ENCODE peak calls at places on chromosomes 6 and 20, in six cellular contexts. H is tibial artery, T is body of pancreas, S is breast epithelium, L is PC-9, G is IMR-90. Z is an unnamed sample.
A peak's percentile ranks its signal among the peaks of the same experiment; 100 is the strongest.

GRCh38 chr6:2600363-2600762 is 150.4 kb downstream of the MYLK4 start:
- DNase-seq in H (no peak), T (no peak), S (no peak), L (no peak), G (no peak), Z (no peak)

GRCh38 chr6:158290659-158291058 is 21.6 kb upstream of the TULP4 start:
- DNase-seq in H (no peak), T (no peak), S (no peak), L (no peak), G (no peak), Z (no peak)

GRCh38 chr6:28137458-28138020 is 4.1 kb upstream of the ZKSCAN8 start:
- DNase-seq in H (no peak), T (no peak), S (no peak), L (no peak), G (peak; percentile 14), Z (no peak)

GRCh38 chr6:152572395-152573061 is 64.6 kb downstream of the SYNE1 start:
- DNase-seq in H (no peak), T (no peak), S (no peak), L (no peak), G (peak; percentile 5), Z (peak; percentile 26)

GRCh38 chr6:42268016-42268834 is 50.6 kb upstream of the MRPS10 start:
- DNase-seq in H (no peak), T (no peak), S (no peak), L (no peak), G (no peak), Z (no peak)

GRCh38 chr20:31543966-31544598 is 29.8 kb downstream of the HM13 start:
- DNase-seq in H (no peak), T (peak; percentile 31), S (no peak), L (peak; percentile 52), G (peak; percentile 98), Z (no peak)

GRCh38 chr20:23445596-23446217 is 6.2 kb downstream of the CSTL1 start:
- DNase-seq in H (no peak), T (no peak), S (no peak), L (no peak), G (peak; percentile 83), Z (no peak)

GRCh38 chr6:26204332-26205160 is 117.3 kb downstream of the HFE start:
- DNase-seq in H (peak; percentile 96), T (peak; percentile 94), S (peak; percentile 94), L (peak; percentile 91), G (peak; percentile 99), Z (peak; percentile 99)

GRCh38 chr20:62480318-62480717 is 4.5 kb upstream of the GATA5 start:
- DNase-seq in H (no peak), T (no peak), S (no peak), L (no peak), G (no peak), Z (no peak)

GRCh38 chr20:54070187-54070987 is at the start of gene BCAS1:
- DNase-seq in H (no peak), T (peak; percentile 40), S (peak; percentile 74), L (peak; percentile 59), G (no peak), Z (peak; percentile 81)

GRCh38 chr6:118744261-118744941 is 93.0 kb upstream of the CEP85L start:
- DNase-seq in H (no peak), T (no peak), S (no peak), L (no peak), G (peak; percentile 33), Z (no peak)

GRCh38 chr6:32816746-32817204 is at the start of gene HLA-DOB:
- DNase-seq in H (no peak), T (no peak), S (no peak), L (peak; percentile 76), G (peak; percentile 10), Z (no peak)

GRCh38 chr6:125512621-125513020 is 210.9 kb upstream of the HDDC2 start:
- DNase-seq in H (no peak), T (no peak), S (no peak), L (no peak), G (no peak), Z (no peak)

GRCh38 chr20:44110816-44111568 is 76.0 kb downstream of the JPH2 start:
- DNase-seq in H (no peak), T (no peak), S (no peak), L (no peak), G (no peak), Z (no peak)

GRCh38 chr20:20393770-20394169 is 25.9 kb downstream of the INSM1 start:
- DNase-seq in H (no peak), T (no peak), S (no peak), L (no peak), G (peak; percentile 31), Z (no peak)

GRCh38 chr6:117545161-117545595 is 57.1 kb downstream of the GOPC start:
- DNase-seq in H (no peak), T (no peak), S (no peak), L (peak; percentile 60), G (no peak), Z (no peak)

GRCh38 chr20:53129557-53129956 is 157.4 kb downstream of the TSHZ2 start:
- DNase-seq in H (no peak), T (no peak), S (no peak), L (no peak), G (no peak), Z (no peak)

GRCh38 chr6:111411046-111411445 is 72.0 kb downstream of the REV3L start:
- DNase-seq in H (no peak), T (no peak), S (no peak), L (no peak), G (no peak), Z (no peak)

GRCh38 chr20:51749674-51750036 is 18.5 kb downstream of the ATP9A start:
- DNase-seq in H (no peak), T (peak; percentile 37), S (no peak), L (no peak), G (peak; percentile 79), Z (no peak)

GRCh38 chr6:27871919-27872633 is 40.1 kb downstream of the OR2B2 start:
- DNase-seq in H (peak; percentile 74), T (peak; percentile 93), S (peak; percentile 68), L (peak; percentile 85), G (peak; percentile 97), Z (peak; percentile 80)

GRCh38 chr20:4546786-4547185 is 174.9 kb upstream of the PRND start:
- DNase-seq in H (no peak), T (no peak), S (no peak), L (no peak), G (peak; percentile 91), Z (no peak)

GRCh38 chr20:24949756-24950127 is 673 bp downstream of the CST7 start:
- DNase-seq in H (no peak), T (no peak), S (no peak), L (peak; percentile 21), G (no peak), Z (no peak)

GRCh38 chr6:147528511-147529145 is 20.1 kb downstream of the SAMD5 start:
- DNase-seq in H (no peak), T (no peak), S (no peak), L (no peak), G (no peak), Z (no peak)

DNA sequence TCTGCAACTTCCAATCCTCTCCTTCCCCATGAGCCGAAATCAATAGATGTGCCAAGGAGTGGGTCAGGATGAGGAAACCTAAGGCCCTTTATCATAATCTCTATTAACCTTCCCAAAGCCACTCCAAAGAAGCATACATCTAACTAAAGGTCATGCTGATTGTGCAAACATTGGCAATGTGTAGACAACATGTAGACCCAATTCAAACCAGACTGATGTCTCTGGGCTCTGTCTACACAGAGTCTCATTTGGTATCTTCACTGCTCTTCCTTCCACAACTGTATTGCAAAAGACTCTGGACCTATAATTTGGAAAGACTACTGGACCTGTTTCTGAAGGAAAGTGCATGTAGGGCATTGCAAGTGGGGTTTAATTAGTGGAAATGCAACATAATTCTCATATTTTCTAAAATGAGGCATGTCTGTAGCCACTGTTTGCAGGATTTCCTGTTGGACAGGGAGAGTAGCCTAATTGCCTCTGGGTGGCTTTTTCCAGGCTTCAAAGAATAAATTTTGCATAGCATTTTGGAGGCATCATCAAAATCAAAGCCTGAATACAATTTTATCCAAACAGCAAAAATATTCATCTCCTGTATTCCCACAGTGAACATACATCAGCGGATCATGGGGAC is 35.0 kb upstream of the MLIP start:
- DNase-seq in H (no peak), T (no peak), S (no peak), L (no peak), G (no peak), Z (no peak)
- H3K27me3 ChIP-seq in H (no peaks in the 10 kb centered on the region), T (no peaks in the 10 kb centered on the region), S (no peaks in the 10 kb centered on the region), L (no peaks in the 10 kb centered on the region), G (no peaks in the 10 kb centered on the region), Z (no peaks in the 10 kb centered on the region)

GRCh38 chr6:17606606-17607005 is 6.5 kb downstream of the FAM8A1 start:
- DNase-seq in H (no peak), T (peak; percentile 27), S (no peak), L (no peak), G (no peak), Z (no peak)

GRCh38 chr6:17615794-17616193 is 15.7 kb downstream of the FAM8A1 start:
- DNase-seq in H (no peak), T (no peak), S (no peak), L (no peak), G (no peak), Z (no peak)

GRCh38 chr6:17610835-17611234 is 10.7 kb downstream of the FAM8A1 start:
- DNase-seq in H (no peak), T (no peak), S (no peak), L (no peak), G (no peak), Z (no peak)

GRCh38 chr6:17612048-17612447 is 11.9 kb downstream of the FAM8A1 start:
- DNase-seq in H (no peak), T (no peak), S (no peak), L (no peak), G (no peak), Z (no peak)
- H3K4me1 ChIP-seq in H (no peaks in the 10 kb centered on the region), T (peaks cover 12% of the 10 kb centered on the region), S (no peaks in the 10 kb centered on the region), L (no peaks in the 10 kb centered on the region), G (no peaks in the 10 kb centered on the region), Z (no peaks in the 10 kb centered on the region)

GRCh38 chr20:45113865-45114264 is 1.1 kb downstream of the WFDC5 start:
- DNase-seq in H (no peak), T (no peak), S (no peak), L (no peak), G (no peak), Z (no peak)

GRCh38 chr20:45109634-45110033 is 5.3 kb downstream of the WFDC5 start:
- DNase-seq in H (no peak), T (no peak), S (no peak), L (no peak), G (no peak), Z (no peak)

GRCh38 chr20:45110301-45110700 is 4.7 kb downstream of the WFDC5 start:
- DNase-seq in H (no peak), T (no peak), S (no peak), L (no peak), G (no peak), Z (no peak)

GRCh38 chr20:45111285-45111684 is 3.7 kb downstream of the WFDC5 start:
- DNase-seq in H (no peak), T (no peak), S (no peak), L (no peak), G (no peak), Z (no peak)

GRCh38 chr20:45111799-45112471 is 3.0 kb downstream of the WFDC5 start:
- DNase-seq in H (no peak), T (no peak), S (no peak), L (no peak), G (no peak), Z (no peak)
- TF ChIP-seq CTCF in H (peak; percentile 7), T (peak; percentile 50), S (no peak), L (peak; percentile 77), G (peak; percentile 40), Z (no peak)

DNA sequence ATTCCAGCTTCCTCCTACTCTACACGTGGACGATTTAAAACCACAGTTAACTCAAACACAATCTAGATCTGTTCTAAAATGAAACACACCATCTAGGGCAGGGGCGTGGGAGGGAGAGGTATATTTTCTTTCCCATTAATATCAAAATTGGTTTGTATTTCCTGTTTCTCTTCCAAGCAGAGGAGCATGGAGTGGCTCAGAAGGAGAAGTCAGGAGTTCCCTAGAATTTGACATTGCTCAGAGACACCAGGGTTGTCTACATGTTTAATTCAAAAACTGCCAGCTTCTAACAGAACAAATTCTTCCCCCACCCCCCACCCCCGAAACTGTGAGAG is 2.3 kb downstream of the PREX1 start:
- DNase-seq in H (no peak), T (no peak), S (no peak), L (no peak), G (no peak), Z (no peak)
- H3K27me3 ChIP-seq in H (no peaks in the 10 kb centered on the region), T (no peaks in the 10 kb centered on the region), S (no peaks in the 10 kb centered on the region), L (no peaks in the 10 kb centered on the region), G (peaks cover 22% of the 10 kb centered on the region), Z (no peaks in the 10 kb centered on the region)

Z was measured in prostate gland.